ENCODE peak calls at places on chromosomes 6 and 20, in four cellular contexts. O is mesenchymal stem cell, C is IMR-90, M is H1. B is an unnamed sample.

GRCh38 chr6:79048611-79049010 is 29.4 kb downstream of the PHIP start:
- DNase-seq in C (peak), M (no peak), O (peak), B (peak)

GRCh38 chr6:129364767-129365166 is 345.2 kb downstream of the ARHGAP18 start:
- DNase-seq in C (no peak), M (no peak), O (no peak), B (no peak)

GRCh38 chr20:10379761-10380160 is 54.3 kb downstream of the MKKS start:
- DNase-seq in O (no peak), C (no peak), M (no peak), B (no peak)

GRCh38 chr6:17096076-17096475 is 5.8 kb upstream of the STMND1 start:
- DNase-seq in C (no peak), O (no peak), M (no peak), B (no peak)

GRCh38 chr6:6916598-6916997 is 191.2 kb upstream of the RREB1 start:
- DNase-seq in M (no peak), O (peak), C (no peak), B (no peak)

GRCh38 chr6:8983202-8983688 is 547.9 kb upstream of the SLC35B3 start:
- DNase-seq in C (peak), O (peak), M (peak), B (peak)

GRCh38 chr6:42088101-42088591 is 37.8 kb downstream of the TAF8 start:
- DNase-seq in M (no peak), C (peak), O (peak), B (no peak)

GRCh38 chr6:124792386-124792785 is 169.9 kb upstream of the RNF217 start:
- DNase-seq in M (no peak), O (no peak), C (no peak), B (no peak)

GRCh38 chr20:60269571-60270162 is 311.4 kb downstream of the CDH26 start:
- DNase-seq in O (no peak), M (no peak), C (no peak), B (no peak)

GRCh38 chr6:112396221-112396620 is 49.1 kb downstream of the RFPL4B start:
- DNase-seq in M (no peak), O (no peak), C (peak), B (no peak)

GRCh38 chr6:78909391-78909790 is 42.0 kb downstream of the IRAK1BP1 start:
- DNase-seq in M (no peak), C (peak), O (peak), B (no peak)

GRCh38 chr6:37106554-37106953 is 63.4 kb upstream of the PIM1 start:
- DNase-seq in C (no peak), O (no peak), M (no peak), B (no peak)

GRCh38 chr6:17987576-17988421 is at the start of gene KIF13A:
- DNase-seq in M (peak), O (peak), C (peak), B (peak)

GRCh38 chr6:17086469-17086868 is 15.4 kb upstream of the STMND1 start:
- DNase-seq in O (peak), C (peak), M (no peak), B (peak)

GRCh38 chr20:57439432-57439831 is 48.2 kb downstream of the RBM38 start:
- DNase-seq in O (no peak), M (no peak), C (no peak), B (no peak)

GRCh38 chr20:32674362-32674789 is 635 bp upstream of the C20orf203 start:
- DNase-seq in M (peak), O (peak), C (peak), B (no peak)

GRCh38 chr20:58022711-58023110 is 205.7 kb downstream of the ANKRD60 start:
- DNase-seq in M (no peak), C (no peak), O (no peak), B (no peak)

GRCh38 chr6:155303361-155303870 is 10.9 kb downstream of the TFB1M start:
- DNase-seq in C (peak), M (no peak), O (peak), B (no peak)

GRCh38 chr6:157761331-157761921 is 61.6 kb upstream of the SNX9 start:
- DNase-seq in M (no peak), C (peak), O (peak), B (no peak)

GRCh38 chr6:134398453-134398852 is 80.5 kb upstream of the SGK1 start:
- DNase-seq in M (no peak), O (no peak), C (no peak), B (no peak)

GRCh38 chr6:34195726-34196115 is 41.0 kb upstream of the HMGA1 start:
- DNase-seq in C (no peak), M (no peak), O (no peak), B (no peak)

GRCh38 chr6:42276008-42276890 is 58.6 kb upstream of the MRPS10 start:
- DNase-seq in O (peak), C (no peak), M (no peak), B (no peak)

GRCh38 chr6:147003186-147003585 is 201.0 kb upstream of the STXBP5 start:
- DNase-seq in M (no peak), C (no peak), O (no peak), B (no peak)

GRCh38 chr6:130322673-130323268 is 43.0 kb upstream of the TMEM200A start:
- DNase-seq in M (no peak), C (peak), O (peak), B (no peak)

GRCh38 chr6:105483492-105483891 is 80.6 kb upstream of the PREP start:
- DNase-seq in C (peak), O (peak), M (no peak), B (no peak)

GRCh38 chr6:84836366-84836765 is 72.0 kb upstream of the TBX18 start:
- DNase-seq in C (no peak), M (no peak), O (no peak), B (no peak)

GRCh38 chr6:131657630-131658111 is 20.6 kb downstream of the ENPP3 start:
- DNase-seq in O (no peak), C (peak), M (no peak), B (no peak)

GRCh38 chr20:62651285-62652021 is 9.2 kb downstream of the SLCO4A1 start:
- DNase-seq in O (peak), C (peak), M (peak), B (no peak)

GRCh38 chr6:129667621-129668020 is 42.4 kb downstream of the ARHGAP18 start:
- DNase-seq in C (peak), O (no peak), M (no peak), B (no peak)

GRCh38 chr6:109073344-109074235 is 21.1 kb downstream of the SESN1 start:
- DNase-seq in C (peak), M (no peak), O (peak), B (no peak)

GRCh38 chr20:20820104-20820503 is 107.7 kb upstream of the RALGAPA2 start:
- DNase-seq in M (peak), O (no peak), C (no peak), B (peak)

GRCh38 chr6:1336246-1336843 is 24.4 kb downstream of the FOXQ1 start:
- DNase-seq in M (no peak), O (no peak), C (no peak), B (peak)

GRCh38 chr6:219641-220198 is 72.6 kb upstream of the DUSP22 start:
- DNase-seq in O (peak), C (peak), M (no peak), B (peak)

GRCh38 chr6:42616716-42617115 is 52.9 kb downstream of the UBR2 start:
- DNase-seq in O (no peak), M (no peak), C (peak), B (no peak)

DNA sequence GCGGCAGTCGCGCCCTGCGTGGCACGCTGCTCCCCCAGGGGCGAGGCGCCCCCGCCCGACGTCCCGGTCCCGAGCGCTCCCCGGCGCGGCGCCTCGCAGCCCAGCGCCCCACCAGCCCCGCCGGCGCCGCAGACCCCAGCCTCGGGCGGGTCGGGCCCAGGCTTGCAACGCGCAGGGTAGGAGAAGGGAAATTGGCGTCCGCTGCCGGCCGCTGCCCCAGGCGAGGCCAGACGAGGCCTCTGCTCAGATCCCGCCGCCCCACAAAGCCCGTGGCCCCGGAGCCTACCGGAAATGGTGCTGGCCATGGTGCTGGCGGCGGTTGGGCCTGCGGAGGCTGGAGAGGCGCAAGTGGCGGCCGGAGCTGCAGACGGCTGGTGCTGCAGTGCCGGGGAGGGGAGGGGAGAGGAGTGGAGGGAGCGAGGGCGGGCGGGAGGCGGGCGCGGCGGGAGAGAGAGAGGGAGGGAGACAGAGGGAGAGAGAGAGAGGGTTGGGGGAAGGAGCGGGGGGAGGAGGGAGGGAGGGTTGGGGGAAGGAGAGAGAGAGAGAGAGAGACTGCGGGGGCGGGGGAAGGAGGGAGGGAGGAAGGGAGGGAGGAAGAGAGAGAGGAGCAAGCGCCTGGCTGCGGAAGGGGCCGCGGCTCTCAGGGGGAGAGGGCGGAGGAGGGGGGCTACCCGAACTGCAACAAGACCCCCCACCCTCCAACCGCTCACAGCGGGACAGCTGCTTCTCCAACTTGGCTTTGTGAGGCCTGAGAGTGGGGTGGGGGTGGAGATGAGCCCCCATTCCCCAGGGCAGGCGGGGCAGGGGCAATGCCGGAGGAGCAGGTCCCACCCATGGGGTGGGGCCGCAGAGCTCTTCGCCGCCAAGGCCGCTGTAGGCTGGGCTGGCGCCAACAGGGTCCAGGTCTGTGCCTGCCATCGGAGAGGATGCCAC is at the start of gene STMN3:
- DNase-seq in M (peak), O (peak), C (peak), B (peak)
- H2AFZ ChIP-seq in M (no peak), O (no peak), C (peak), B (no peak)

DNA sequence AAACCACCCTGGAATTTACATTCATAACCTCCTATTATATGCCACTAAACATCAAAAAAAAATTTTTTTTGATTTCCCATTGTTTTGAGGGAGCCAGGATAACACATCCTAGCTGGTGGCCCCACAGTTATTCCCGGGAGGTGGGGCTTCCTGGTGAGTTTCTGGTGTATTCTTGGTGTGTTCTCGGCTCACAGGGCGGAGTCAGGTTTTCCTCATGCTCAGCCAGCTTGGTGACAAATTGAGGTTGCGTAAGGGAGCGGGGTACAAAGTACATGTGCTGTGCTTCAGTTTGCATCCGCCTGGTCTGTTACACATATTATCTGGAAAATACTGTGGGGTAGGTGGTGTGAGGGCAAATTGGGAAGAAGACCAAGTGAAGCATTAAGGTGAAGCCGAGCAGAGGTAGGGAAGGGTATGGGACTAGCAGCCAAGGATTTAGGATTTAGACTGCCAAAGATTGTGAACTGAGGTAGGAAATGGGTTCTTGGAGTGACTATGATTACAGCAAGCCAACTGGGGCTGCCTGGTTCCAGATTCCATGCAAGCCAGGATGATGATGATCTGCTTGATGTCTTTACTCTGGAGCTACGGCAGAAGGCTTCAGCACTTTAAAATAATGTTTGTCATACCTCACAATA is 46.2 kb upstream of the EEF1A1 start:
- DNase-seq in C (peak), O (peak), M (no peak), B (no peak)
- H3K4ac ChIP-seq in C (peak), O (no peak), M (no peak), B (no peak)

GRCh38 chr20:40864470-40864869 is 164.2 kb upstream of the TOP1 start:
- DNase-seq in M (no peak), O (no peak), C (no peak), B (no peak)

GRCh38 chr20:40865095-40865494 is 163.5 kb upstream of the TOP1 start:
- DNase-seq in C (no peak), M (no peak), O (no peak), B (no peak)

GRCh38 chr20:40861427-40862008 is 167.1 kb upstream of the TOP1 start:
- DNase-seq in C (no peak), O (no peak), M (no peak), B (no peak)

GRCh38 chr20:40866056-40866455 is 162.6 kb upstream of the TOP1 start:
- DNase-seq in O (no peak), C (no peak), M (no peak), B (no peak)

DNA sequence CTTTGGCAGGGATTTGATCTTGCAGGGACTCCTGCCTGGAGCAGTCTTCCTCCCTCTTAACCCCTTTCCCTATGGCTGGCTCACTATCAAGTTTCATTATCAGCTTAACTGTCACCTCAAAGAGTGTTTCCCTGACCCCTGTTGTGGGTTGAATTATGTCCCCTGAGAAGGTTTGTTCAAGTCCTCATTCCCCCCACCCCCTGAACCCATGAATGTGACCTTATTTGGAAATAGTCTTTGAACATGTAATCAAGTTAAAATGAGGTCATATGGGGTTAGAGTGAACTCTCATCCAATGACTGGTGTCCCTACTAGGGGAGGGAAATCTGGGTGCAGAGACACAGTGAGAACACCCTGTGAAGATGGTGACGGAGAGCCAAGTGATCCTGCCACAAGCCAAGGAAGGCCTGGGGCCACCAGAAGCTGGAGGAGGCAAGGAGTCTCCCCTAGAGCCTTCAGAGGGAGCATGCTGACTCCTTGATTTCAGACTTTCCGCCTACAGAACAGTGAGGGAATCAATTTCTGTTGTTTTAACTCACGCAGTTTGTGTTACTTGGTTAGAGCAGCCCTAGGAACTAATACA is 165.2 kb upstream of the TOP1 start:
- DNase-seq in O (no peak), M (no peak), C (no peak), B (no peak)
- H3K4me2 ChIP-seq in O (no peak), M (no peak), C (no peak), B (no peak)

GRCh38 chr6:114162691-114163090 is 180.1 kb downstream of the HS3ST5 start:
- DNase-seq in M (no peak), C (no peak), O (no peak), B (no peak)
- H2AFZ ChIP-seq in M (no peak), C (no peak), O (no peak), B (no peak)

GRCh38 chr20:38617011-38617829 is 15.6 kb downstream of the ARHGAP40 start:
- DNase-seq in C (peak), O (peak), M (no peak), B (peak)

GRCh38 chr20:38624084-38624483 is 22.5 kb downstream of the ARHGAP40 start:
- DNase-seq in C (no peak), O (no peak), M (no peak), B (no peak)

GRCh38 chr20:38623061-38623460 is 21.5 kb downstream of the ARHGAP40 start:
- DNase-seq in M (no peak), O (no peak), C (no peak), B (no peak)

GRCh38 chr20:38617830-38618196 is 16.2 kb downstream of the ARHGAP40 start:
- DNase-seq in M (no peak), C (no peak), O (no peak), B (no peak)

DNA sequence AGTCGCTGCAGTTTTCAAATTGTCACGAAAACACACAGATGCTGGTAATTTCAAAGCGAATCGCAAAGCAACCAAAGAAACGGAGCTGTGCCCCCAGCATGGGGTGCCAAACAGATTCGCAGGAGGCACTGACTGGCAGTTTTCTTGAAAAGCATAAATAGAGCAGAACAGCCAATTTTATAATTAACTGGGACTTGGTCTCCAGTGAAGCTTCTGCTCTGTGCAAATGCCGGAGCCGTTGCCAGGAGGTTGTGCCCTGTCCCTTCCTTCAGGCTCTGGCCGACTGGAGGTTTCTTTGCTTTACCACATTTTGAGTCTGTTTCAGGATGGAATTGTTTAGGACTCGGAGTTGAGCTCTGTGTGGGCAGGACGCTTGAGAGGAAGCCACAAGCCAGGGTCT is 18.9 kb downstream of the ARHGAP40 start:
- DNase-seq in M (no peak), O (no peak), C (no peak), B (no peak)
- H3K4ac ChIP-seq in M (no peak), O (no peak), C (no peak), B (no peak)

B was measured in H9.